ENCODE peak calls at places on chromosome 20, in five cellular contexts. Q is GM12878, L is A549, I is HepG2, P is K562. C is an unnamed sample.

GRCh38 chr20:19025430-19026120 is 186.9 kb upstream of the SLC24A3 start:
- ATAC-seq in Q (peak; percentile 12), L (no peak), I (no peak), P (no peak), C (no peak)

GRCh38 chr20:23627501-23627900 is 10.3 kb downstream of the CST3 start:
- ATAC-seq in Q (no peak), L (no peak), I (no peak), P (no peak), C (no peak)

GRCh38 chr20:1674361-1674760 is 16.8 kb upstream of the SIRPG start:
- ATAC-seq in Q (no peak), L (no peak), I (no peak), P (no peak), C (no peak)

GRCh38 chr20:45337367-45338120 is 10.7 kb downstream of the SDC4 start:
- ATAC-seq in Q (no peak), L (peak; percentile 41), I (peak; percentile 32), P (peak; percentile 88), C (peak; percentile 77)

GRCh38 chr20:33370296-33370695 is 31.0 kb downstream of the CDK5RAP1 start:
- ATAC-seq in Q (no peak), L (no peak), I (no peak), P (no peak), C (peak; percentile 10)

GRCh38 chr20:33209789-33210188 is 7.4 kb upstream of the BPIFA3 start:
- ATAC-seq in Q (peak; percentile 47), L (peak; percentile 70), I (peak; percentile 80), P (peak; percentile 91), C (no peak)

GRCh38 chr20:34290471-34290870 is 12.7 kb downstream of the AHCY start:
- ATAC-seq in Q (no peak), L (no peak), I (no peak), P (no peak), C (no peak)

GRCh38 chr20:18683839-18684238 is 96.0 kb downstream of the DTD1 start:
- ATAC-seq in Q (no peak), L (no peak), I (no peak), P (no peak), C (no peak)

GRCh38 chr20:36587388-36588136 is 14.2 kb downstream of the TGIF2 start:
- ATAC-seq in Q (peak; percentile 58), L (no peak), I (no peak), P (no peak), C (no peak)

GRCh38 chr20:47120346-47120745 is 225.7 kb downstream of the EYA2 start:
- ATAC-seq in Q (no peak), L (no peak), I (no peak), P (no peak), C (no peak)

GRCh38 chr20:17664025-17664638 is 17.9 kb downstream of the RRBP1 start:
- ATAC-seq in Q (peak; percentile 48), L (no peak), I (peak; percentile 4), P (peak; percentile 48), C (no peak)

GRCh38 chr20:13333793-13334192 is 112.7 kb downstream of the ISM1 start:
- ATAC-seq in Q (no peak), L (no peak), I (no peak), P (no peak), C (peak; percentile 31)

GRCh38 chr20:17966432-17967312 is 1.9 kb downstream of the SNX5 start:
- ATAC-seq in Q (peak; percentile 28), L (no peak), I (no peak), P (peak; percentile 23), C (no peak)

GRCh38 chr20:32796383-32797159 is 23.2 kb upstream of the MAPRE1 start:
- ATAC-seq in Q (no peak), L (no peak), I (no peak), P (no peak), C (no peak)

GRCh38 chr20:38645980-38646858 is 44.6 kb downstream of the ARHGAP40 start:
- ATAC-seq in Q (peak; percentile 97), L (peak; percentile 75), I (peak; percentile 87), P (peak; percentile 96), C (peak; percentile 80)

GRCh38 chr20:19926581-19926980 is 90.6 kb upstream of the NAA20 start:
- ATAC-seq in Q (no peak), L (no peak), I (no peak), P (no peak), C (no peak)

GRCh38 chr20:59744756-59745155 is 140.4 kb downstream of the PHACTR3 start:
- ATAC-seq in Q (no peak), L (no peak), I (no peak), P (no peak), C (no peak)

GRCh38 chr20:46357030-46357514 is 48.8 kb upstream of the CDH22 start:
- ATAC-seq in Q (no peak), L (peak; percentile 8), I (peak; percentile 4), P (no peak), C (peak; percentile 67)

GRCh38 chr20:3250091-3250504 is 11.1 kb upstream of the SLC4A11 start:
- ATAC-seq in Q (peak; percentile 27), L (peak; percentile 60), I (peak; percentile 85), P (peak; percentile 91), C (no peak)

GRCh38 chr20:531608-532007 is 12.0 kb downstream of the CSNK2A1 start:
- ATAC-seq in Q (peak; percentile 37), L (no peak), I (peak; percentile 76), P (no peak), C (no peak)

GRCh38 chr20:37081717-37082289 is 14.0 kb downstream of the RBL1 start:
- ATAC-seq in Q (peak; percentile 78), L (peak; percentile 47), I (peak; percentile 70), P (peak; percentile 70), C (no peak)

GRCh38 chr20:9839626-9840025 is 750 bp upstream of the PAK5 start:
- ATAC-seq in Q (no peak), L (no peak), I (no peak), P (no peak), C (no peak)

GRCh38 chr20:5569021-5569420 is 181.2 kb upstream of the SHLD1 start:
- ATAC-seq in Q (peak; percentile 85), L (peak; percentile 87), I (peak; percentile 94), P (peak; percentile 79), C (no peak)

GRCh38 chr20:32894711-32895355 is 36.1 kb downstream of the EFCAB8 start:
- ATAC-seq in Q (no peak), L (no peak), I (no peak), P (no peak), C (no peak)

GRCh38 chr20:9409981-9410380 is 104.4 kb upstream of the LAMP5 start:
- ATAC-seq in Q (no peak), L (no peak), I (no peak), P (no peak), C (no peak)

GRCh38 chr20:44309763-44310663 is 989 bp downstream of the FITM2 start:
- ATAC-seq in Q (peak; percentile 8), L (peak; percentile 10), I (peak; percentile 31), P (peak; percentile 36), C (peak; percentile 10)

GRCh38 chr20:44314870-44315269 is 3.9 kb upstream of the FITM2 start:
- ATAC-seq in Q (no peak), L (no peak), I (no peak), P (no peak), C (no peak)

GRCh38 chr20:44306927-44307326 is 4.1 kb downstream of the FITM2 start:
- ATAC-seq in Q (no peak), L (no peak), I (no peak), P (no peak), C (no peak)

GRCh38 chr20:44310664-44311639 is at the start of gene FITM2:
- ATAC-seq in Q (peak; percentile 96), L (peak; percentile 95), I (peak; percentile 93), P (peak; percentile 96), C (peak; percentile 97)
- TF ChIP-seq EP300 in Q (no peak), L (no peak), I (peak; percentile 37), P (no peak), C (no peak)

DNA sequence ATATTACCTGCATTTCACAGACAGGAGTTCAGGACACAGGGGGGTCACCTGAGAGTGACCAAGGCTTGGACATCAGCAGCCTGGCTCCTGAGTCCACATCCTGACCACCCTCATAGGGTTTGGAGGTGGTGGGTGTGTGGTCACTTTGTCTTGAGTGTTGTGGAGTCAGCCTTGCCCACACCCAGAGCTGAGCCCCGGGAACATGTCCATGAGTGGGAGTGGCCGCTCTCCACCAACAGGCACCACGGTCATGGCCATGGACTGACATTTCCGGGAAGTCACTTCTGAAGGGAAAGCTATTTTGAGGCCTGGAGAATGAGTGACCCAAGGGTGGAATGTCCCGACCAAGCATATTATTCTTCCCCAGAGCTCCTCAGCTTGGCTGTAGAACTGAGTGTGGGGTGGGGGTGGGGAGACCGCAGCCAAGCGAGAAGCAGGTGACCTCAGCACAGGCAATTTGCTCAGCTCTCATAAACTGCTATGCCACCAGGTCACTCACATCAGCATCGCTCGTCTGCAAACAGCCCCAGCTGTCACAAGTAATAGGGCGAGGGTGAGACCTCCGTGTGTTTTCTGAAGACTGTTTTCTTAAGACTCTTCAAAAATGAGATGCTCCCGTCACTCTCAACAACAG is 348.6 kb upstream of the CDH4 start:
- ATAC-seq in Q (no peak), L (no peak), I (no peak), P (no peak), C (no peak)
- TF ChIP-seq EP300 in Q (no peak), L (no peak), I (no peak), P (no peak), C (no peak)

GRCh38 chr20:31713312-31714049 is 9.2 kb downstream of the BCL2L1 start:
- ATAC-seq in Q (no peak), L (peak; percentile 72), I (peak; percentile 33), P (no peak), C (peak; percentile 80)

GRCh38 chr20:31711416-31712111 is 11.1 kb downstream of the BCL2L1 start:
- ATAC-seq in Q (no peak), L (no peak), I (peak; percentile 27), P (no peak), C (no peak)

GRCh38 chr20:31710423-31711250 is 12.0 kb downstream of the BCL2L1 start:
- ATAC-seq in Q (no peak), L (no peak), I (no peak), P (no peak), C (no peak)

GRCh38 chr20:31712112-31712553 is 10.5 kb downstream of the BCL2L1 start:
- ATAC-seq in Q (no peak), L (no peak), I (peak; percentile 3), P (peak; percentile 65), C (peak; percentile 29)

GRCh38 chr20:31712564-31713311 is 9.9 kb downstream of the BCL2L1 start:
- ATAC-seq in Q (no peak), L (peak; percentile 63), I (peak; percentile 61), P (no peak), C (peak; percentile 94)
- TF ChIP-seq EP300 in Q (no peak), L (peak; percentile 96), I (peak; percentile 97), P (no peak), C (peak; percentile 70)

GRCh38 chr20:25195014-25195961 is at the start of gene ENTPD6:
- ATAC-seq in Q (peak; percentile 83), L (peak; percentile 84), I (peak; percentile 81), P (peak; percentile 92), C (peak; percentile 98)
- TF ChIP-seq EP300 in Q (no peak), L (no peak), I (no peak), P (no peak), C (no peak)

GRCh38 chr20:11219192-11219591 is 545.4 kb upstream of the JAG1 start:
- ATAC-seq in Q (peak; percentile 79), L (no peak), I (no peak), P (no peak), C (no peak)
- TF ChIP-seq EP300 in Q (peak; percentile 56), L (no peak), I (no peak), P (no peak), C (no peak)

C was measured in gastroesophageal sphincter.